ENCODE peak calls at places on chromosomes 4 and X, in eight cellular contexts. N is SK-N-SH, Z is suprapubic skin, R is HCT116, V is stomach, W is K562, Q is endothelial cell of umbilical vein, E is sigmoid colon. C is an unnamed sample.
A peak's percentile ranks its signal among the peaks of the same experiment; 100 is the strongest.

GRCh38 chr4:6369924-6370645 is 100.4 kb downstream of the WFS1 start:
- DNase-seq in R (no peak), V (no peak), N (no peak), E (no peak), Z (no peak), W (no peak), Q (no peak), C (no peak)

GRCh38 chrX:140343226-140343873 is 161.5 kb downstream of the SOX3 start:
- DNase-seq in N (no peak), Z (no peak), W (no peak), R (no peak), Q (no peak), E (no peak), V (no peak), C (no peak)

GRCh38 chrX:132491191-132491590 is 2.4 kb upstream of the MBNL3 start:
- DNase-seq in W (no peak), R (no peak), N (no peak), Z (no peak), Q (no peak), E (no peak), V (no peak), C (no peak)

GRCh38 chr4:143337600-143338287 is 1.1 kb downstream of the GAB1 start:
- DNase-seq in R (no peak), E (peak; percentile 71), V (peak; percentile 57), Q (no peak), Z (no peak), W (peak; percentile 67), N (peak; percentile 37), C (no peak)

GRCh38 chr4:122854860-122855259 is 28.2 kb downstream of the FGF2 start:
- DNase-seq in N (no peak), R (no peak), W (no peak), E (no peak), V (no peak), Q (no peak), Z (no peak), C (no peak)

GRCh38 chr4:62928483-62928882 is 1480.8 kb downstream of the TECRL start:
- DNase-seq in Q (no peak), N (no peak), E (no peak), Z (no peak), R (no peak), V (no peak), W (no peak), C (no peak)

GRCh38 chrX:39065051-39065871 is 264.0 kb downstream of the MID1IP1 start:
- DNase-seq in W (no peak), R (no peak), Z (no peak), Q (no peak), E (no peak), V (no peak), N (no peak), C (no peak)

GRCh38 chr4:105088110-105088879 is 58.4 kb upstream of the TET2 start:
- DNase-seq in R (no peak), W (no peak), Z (no peak), N (no peak), E (no peak), Q (peak; percentile 74), V (no peak), C (no peak)

GRCh38 chr4:145839151-145839550 is 99.5 kb downstream of the ZNF827 start:
- DNase-seq in R (no peak), V (no peak), Q (no peak), E (no peak), W (no peak), Z (no peak), N (no peak), C (no peak)

GRCh38 chr4:47061435-47061834 is 30.1 kb downstream of the GABRB1 start:
- DNase-seq in E (no peak), Q (no peak), V (no peak), N (no peak), R (no peak), W (no peak), Z (no peak), C (no peak)

GRCh38 chr4:67565284-67565683 is 6.8 kb downstream of the STAP1 start:
- DNase-seq in W (no peak), Q (no peak), N (no peak), R (no peak), E (no peak), V (no peak), Z (no peak), C (no peak)

GRCh38 chr4:8205749-8206611 is 6.9 kb downstream of the SH3TC1 start:
- DNase-seq in Z (no peak), Q (no peak), E (no peak), W (no peak), R (no peak), N (no peak), V (no peak), C (peak; percentile 87)

GRCh38 chrX:2402361-2402690 is 98.5 kb downstream of the DHRSX start:
- DNase-seq in W (no peak), N (no peak), Q (no peak), Z (no peak), R (no peak), E (no peak), V (no peak), C (no peak)

GRCh38 chrX:110853610-110854009 is 58.0 kb upstream of the CHRDL1 start:
- DNase-seq in Q (no peak), Z (no peak), R (no peak), W (no peak), E (no peak), N (peak; percentile 20), V (no peak), C (no peak)

GRCh38 chrX:110087485-110088356 is 84.8 kb downstream of the TMEM164 start:
- DNase-seq in Q (peak; percentile 74), Z (no peak), V (no peak), W (no peak), R (peak; percentile 43), N (no peak), E (no peak), C (no peak)

GRCh38 chr4:55758570-55758969 is 61.0 kb upstream of the EXOC1L start:
- DNase-seq in E (no peak), V (no peak), R (no peak), Q (no peak), N (no peak), W (no peak), Z (no peak), C (no peak)

GRCh38 chr4:168119870-168120269 is 27.5 kb downstream of the ANXA10 start:
- DNase-seq in V (no peak), W (no peak), Q (no peak), N (no peak), E (no peak), Z (no peak), R (no peak), C (no peak)

GRCh38 chr4:98919996-98920395 is 8.9 kb downstream of the EIF4E start:
- DNase-seq in W (no peak), V (no peak), N (no peak), E (no peak), Q (no peak), R (no peak), Z (no peak), C (no peak)

DNA sequence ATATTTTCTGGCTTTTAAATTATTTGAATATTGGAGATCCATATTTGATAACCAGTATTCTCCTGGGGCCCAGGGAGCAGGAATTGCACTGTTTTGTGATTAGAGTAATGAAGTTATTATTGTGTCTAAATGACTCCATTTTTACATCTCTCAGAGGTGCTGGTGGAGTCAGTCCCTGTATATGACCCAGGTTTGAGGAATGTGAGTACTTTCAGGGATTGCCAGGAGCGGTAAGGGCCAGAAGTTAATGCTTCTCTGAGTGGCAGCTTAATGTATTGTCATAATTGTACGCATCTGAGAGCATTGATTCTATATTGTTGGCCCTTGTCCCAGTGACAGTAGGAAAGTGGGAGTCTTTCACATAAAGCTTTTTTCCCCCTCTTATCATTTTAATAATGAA is 146.3 kb downstream of the GATB start:
- DNase-seq in Z (no peak), N (no peak), Q (no peak), R (no peak), E (no peak), W (no peak), V (no peak), C (no peak)
- H3K9me3 ChIP-seq in Z (no peaks in the 10 kb centered on the region), N (no peaks in the 10 kb centered on the region), Q (no peaks in the 10 kb centered on the region), R (no peaks in the 10 kb centered on the region), E (no peaks in the 10 kb centered on the region), W (no peaks in the 10 kb centered on the region), V (no peaks in the 10 kb centered on the region), C (no peaks in the 10 kb centered on the region)

GRCh38 chrX:133723930-133724329 is 261.5 kb downstream of the GPC3 start:
- DNase-seq in N (no peak), V (no peak), Z (no peak), W (no peak), R (no peak), Q (no peak), E (no peak), C (no peak)
- TF ChIP-seq POLR2AphosphoS5 in N (no peak), V (no peak), Z (no peak), W (no peak), R (no peak), Q (no peak), E (no peak), C (no peak)

GRCh38 chr4:60089546-60090273 is 1110.4 kb upstream of the ADGRL3 start:
- DNase-seq in W (no peak), V (no peak), Z (no peak), R (no peak), Q (no peak), E (no peak), N (no peak), C (no peak)
- H3K27ac ChIP-seq in W (no peak overlapping the region), V (no peak overlapping the region), Z (no peak overlapping the region), R (no peak overlapping the region), Q (no peak overlapping the region), E (no peak overlapping the region), N (no peak overlapping the region), C (no peak overlapping the region)

DNA sequence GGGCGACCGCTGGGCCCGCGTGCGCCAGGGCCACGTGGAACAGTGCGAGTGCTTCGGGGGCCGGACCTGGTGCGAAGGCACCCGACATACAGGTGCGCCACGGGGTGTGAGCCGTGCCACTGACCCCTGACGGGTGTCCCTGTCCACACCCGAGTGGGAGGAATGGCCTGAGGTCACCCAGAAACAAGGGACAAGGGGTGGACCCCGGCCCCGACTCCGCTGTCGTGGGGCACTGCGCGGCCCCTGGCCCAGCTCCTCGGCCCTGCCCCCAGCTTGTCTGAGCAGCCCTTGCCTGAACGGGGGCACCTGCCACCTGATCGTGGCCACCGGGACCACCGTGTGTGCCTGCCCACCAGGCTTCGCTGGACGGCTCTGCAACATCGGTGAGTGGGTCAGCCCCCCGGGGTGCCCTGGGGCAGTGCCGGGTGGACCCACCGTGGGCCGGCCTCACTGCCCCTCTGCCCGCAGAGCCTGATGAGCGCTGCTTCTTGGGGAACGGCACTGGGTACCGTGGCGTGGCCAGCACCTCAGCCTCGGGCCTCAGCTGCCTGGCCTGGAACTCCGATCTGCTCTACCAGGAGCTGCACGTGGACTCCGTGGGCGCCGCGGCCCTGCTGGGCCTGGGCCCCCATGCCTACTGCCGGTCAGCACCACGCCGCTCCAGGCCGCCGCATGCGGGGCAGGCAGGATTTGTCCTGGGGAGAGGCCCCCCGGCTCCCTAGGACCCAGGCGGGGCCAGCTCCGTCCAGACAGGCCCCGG is 2.8 kb downstream of the HGFAC start:
- DNase-seq in E (no peak), V (no peak), Z (no peak), R (no peak), W (no peak), Q (no peak), N (no peak), C (no peak)
- H3K9me3 ChIP-seq in E (no peaks in the 10 kb centered on the region), V (no peaks in the 10 kb centered on the region), Z (no peaks in the 10 kb centered on the region), R (no peaks in the 10 kb centered on the region), W (no peaks in the 10 kb centered on the region), Q (no peaks in the 10 kb centered on the region), N (no peaks in the 10 kb centered on the region), C (no peaks in the 10 kb centered on the region)

C was measured in spleen.